ENCODE peak calls at places on chromosomes 13 and 19, in seven cellular contexts. S, J, K, E, M, R and W are unnamed samples.

GRCh38 chr13:68056816-68057710 is 826.9 kb upstream of the PCDH9 start:
- DNase-seq in M (peak), J (no peak), R (peak), K (no peak), S (no peak), E (peak), W (peak)

GRCh38 chr13:113064000-113064533 is 41.5 kb upstream of the F7 start:
- DNase-seq in J (no peak), R (no peak), E (no peak), S (no peak), K (no peak), M (no peak), W (no peak)

GRCh38 chr19:17109962-17110598 is 34.5 kb downstream of the MYO9B start:
- DNase-seq in K (no peak), M (no peak), E (no peak), S (no peak), J (no peak), R (no peak), W (peak)

GRCh38 chr19:41408256-41408655 is 10.6 kb downstream of the BCKDHA start:
- DNase-seq in M (no peak), J (no peak), K (no peak), E (peak), S (no peak), R (peak), W (peak)

GRCh38 chr13:99501952-99502310 is 659 bp downstream of the TM9SF2 start:
- DNase-seq in J (peak), K (no peak), E (peak), M (peak), R (peak), S (no peak), W (peak)

GRCh38 chr19:1251233-1251502 is 2.8 kb downstream of the MIDN start:
- DNase-seq in S (no peak), E (no peak), M (peak), J (no peak), K (no peak), R (no peak), W (peak)

GRCh38 chr13:113397606-113398425 is 33.9 kb upstream of the GRTP1 start:
- DNase-seq in J (no peak), S (no peak), R (no peak), K (no peak), M (no peak), E (no peak), W (no peak)

GRCh38 chr13:87889241-87889640 is 218.1 kb downstream of the SLITRK5 start:
- DNase-seq in J (no peak), S (no peak), M (no peak), R (no peak), K (no peak), E (no peak), W (no peak)

GRCh38 chr19:30339624-30340525 is 32.3 kb upstream of the ZNF536 start:
- DNase-seq in E (no peak), S (no peak), K (no peak), M (no peak), R (no peak), J (no peak), W (no peak)

GRCh38 chr13:31790992-31791391 is 51.7 kb downstream of the RXFP2 start:
- DNase-seq in S (no peak), J (no peak), R (no peak), K (no peak), E (no peak), M (no peak), W (no peak)

GRCh38 chr13:51244637-51245405 is 22.6 kb downstream of the FAM124A start:
- DNase-seq in K (no peak), R (no peak), M (no peak), S (no peak), J (no peak), E (no peak), W (no peak)

GRCh38 chr13:47166341-47166740 is 269.5 kb upstream of the HTR2A start:
- DNase-seq in M (no peak), R (no peak), E (no peak), S (no peak), K (no peak), J (no peak), W (no peak)

GRCh38 chr13:112056739-112057433 is 10.1 kb upstream of the SOX1 start:
- DNase-seq in M (no peak), K (no peak), R (no peak), E (no peak), J (no peak), S (no peak), W (no peak)